ENCODE peak calls at places on chromosomes 2 and 18, in nine cellular contexts. D is skeletal muscle cell, H is endothelial cell, T is Right ventricle myocardium superior, B is sigmoid colon, U is GM19239, Y is fibroblast of lung, P is testis, K is 8988T. A is an unnamed sample.
A peak's percentile ranks its signal among the peaks of the same experiment; 100 is the strongest.

GRCh38 chr2:237475704-237476107 is 11.3 kb upstream of the MLPH start:
- DNase-seq in U (no peak), T (no peak), H (no peak), P (no peak), Y (no peak), B (no peak), K (peak; percentile 49), D (no peak), A (no peak)

GRCh38 chr18:78477840-78478239 is 501.8 kb upstream of the SALL3 start:
- DNase-seq in H (no peak), U (no peak), Y (no peak), D (no peak), T (no peak), K (no peak), B (no peak), P (no peak), A (no peak)

GRCh38 chr2:7748717-7749415 is 831.7 kb downstream of the RNF144A start:
- DNase-seq in H (no peak), T (no peak), B (no peak), P (no peak), D (no peak), U (no peak), K (no peak), Y (no peak), A (no peak)

GRCh38 chr2:223180463-223180862 is 128.5 kb downstream of the KCNE4 start:
- DNase-seq in H (no peak), B (no peak), T (no peak), Y (no peak), U (no peak), K (no peak), P (no peak), D (no peak), A (no peak)

GRCh38 chr2:54566896-54567295 is 110.8 kb downstream of the SPTBN1 start:
- DNase-seq in T (no peak), Y (no peak), K (no peak), B (no peak), H (no peak), P (no peak), D (no peak), U (no peak), A (no peak)

GRCh38 chr18:8450898-8451665 is 158.2 kb upstream of the RAB12 start:
- DNase-seq in Y (no peak), P (no peak), H (no peak), D (no peak), U (no peak), B (no peak), T (no peak), K (no peak), A (no peak)

GRCh38 chr2:95328386-95329125 is 31.4 kb downstream of the KCNIP3 start:
- DNase-seq in B (no peak), P (no peak), H (no peak), T (no peak), D (no peak), Y (no peak), K (no peak), U (no peak), A (no peak)

GRCh38 chr18:49758263-49758610 is 55.1 kb downstream of the ACAA2 start:
- DNase-seq in D (no peak), P (no peak), H (no peak), T (no peak), B (no peak), Y (no peak), K (no peak), U (no peak), A (no peak)

GRCh38 chr18:74623047-74623816 is 25.6 kb downstream of the ZNF407 start:
- DNase-seq in D (no peak), K (no peak), B (no peak), T (no peak), U (no peak), H (no peak), P (no peak), Y (peak; percentile 32), A (no peak)

GRCh38 chr18:50715919-50716318 is 103.9 kb downstream of the MRO start:
- DNase-seq in T (no peak), P (no peak), H (no peak), U (no peak), Y (no peak), D (no peak), K (no peak), B (no peak), A (no peak)

GRCh38 chr2:25091265-25091664 is 49.4 kb downstream of the EFR3B start:
- DNase-seq in B (no peak), T (no peak), P (no peak), D (no peak), H (no peak), Y (no peak), U (no peak), K (no peak), A (no peak)

GRCh38 chr2:171523969-171524401 is 1.7 kb downstream of the CYBRD1 start:
- DNase-seq in B (no peak), D (no peak), P (peak; percentile 22), T (no peak), K (no peak), U (no peak), H (no peak), Y (peak; percentile 35), A (no peak)

GRCh38 chr2:66717491-66717890 is 282.6 kb downstream of the MEIS1 start:
- DNase-seq in B (no peak), T (no peak), Y (peak; percentile 24), H (no peak), U (no peak), D (peak; percentile 29), K (no peak), P (no peak), A (no peak)

GRCh38 chr2:61575447-61575859 is 37.3 kb upstream of the XPO1 start:
- DNase-seq in P (no peak), U (no peak), B (no peak), T (no peak), K (no peak), D (no peak), Y (no peak), H (no peak), A (no peak)

A was measured in H1.